ENCODE peak calls at places on chromosomes 13 and 19, in four cellular contexts. One of them, this sample, is unnamed. For H3K36me3, the result is how much of the 10 kb centered on the place peaks cover.

GRCh38 chr13:29939158-29939557 is 88.7 kb upstream of the UBL3 start:
- DNase-seq in ovary: no peak
- DNase-seq in PC-3: no peak
- DNase-seq in CD8-positive, alpha-beta T cell: no peak
- DNase-seq in this sample: peak

GRCh38 chr13:113920173-113920572 is 53.7 kb downstream of the C13orf46 start:
- DNase-seq in ovary: no peak
- DNase-seq in PC-3: no peak
- DNase-seq in CD8-positive, alpha-beta T cell: no peak
- DNase-seq in this sample: no peak

GRCh38 chr19:33156354-33156753 is 24.4 kb downstream of the WDR88 start:
- DNase-seq in ovary: no peak
- DNase-seq in PC-3: peak
- DNase-seq in CD8-positive, alpha-beta T cell: no peak
- DNase-seq in this sample: no peak

GRCh38 chr13:88736026-88736425 is 1064.9 kb downstream of the SLITRK5 start:
- DNase-seq in ovary: no peak
- DNase-seq in PC-3: peak
- DNase-seq in CD8-positive, alpha-beta T cell: no peak
- DNase-seq in this sample: no peak

GRCh38 chr19:10521461-10522216 is 4.4 kb upstream of the S1PR5 start:
- DNase-seq in ovary: no peak
- DNase-seq in PC-3: no peak
- DNase-seq in CD8-positive, alpha-beta T cell: no peak
- DNase-seq in this sample: no peak

GRCh38 chr19:40685563-40685962 is 4.9 kb downstream of the NUMBL start:
- DNase-seq in ovary: no peak
- DNase-seq in PC-3: no peak
- DNase-seq in CD8-positive, alpha-beta T cell: no peak
- DNase-seq in this sample: no peak

GRCh38 chr19:44803442-44804428 is 5.2 kb upstream of the BCAM start:
- DNase-seq in ovary: no peak
- DNase-seq in PC-3: no peak
- DNase-seq in CD8-positive, alpha-beta T cell: no peak
- DNase-seq in this sample: no peak

GRCh38 chr19:51784922-51785690 is 9.9 kb upstream of the FPR3 start:
- DNase-seq in ovary: no peak
- DNase-seq in PC-3: peak
- DNase-seq in CD8-positive, alpha-beta T cell: no peak
- DNase-seq in this sample: no peak

GRCh38 chr19:46607441-46607841 is 6.3 kb downstream of the CALM3 start:
- DNase-seq in ovary: no peak
- DNase-seq in PC-3: no peak
- DNase-seq in CD8-positive, alpha-beta T cell: no peak
- DNase-seq in this sample: peak

GRCh38 chr19:10544242-10544752 is 593 bp downstream of the ATG4D start:
- DNase-seq in ovary: peak
- DNase-seq in PC-3: no peak
- DNase-seq in CD8-positive, alpha-beta T cell: no peak
- DNase-seq in this sample: peak

GRCh38 chr19:41877916-41878905 is 1.1 kb downstream of the CD79A start:
- DNase-seq in ovary: no peak
- DNase-seq in PC-3: no peak
- DNase-seq in CD8-positive, alpha-beta T cell: no peak
- DNase-seq in this sample: peak

GRCh38 chr13:29496241-29496712 is 99.2 kb downstream of the SLC7A1 start:
- DNase-seq in ovary: no peak
- DNase-seq in PC-3: peak
- DNase-seq in CD8-positive, alpha-beta T cell: no peak
- DNase-seq in this sample: no peak

GRCh38 chr19:50344661-50345318 is 15.6 kb upstream of the KCNC3 start:
- DNase-seq in ovary: no peak
- DNase-seq in PC-3: no peak
- DNase-seq in CD8-positive, alpha-beta T cell: no peak
- DNase-seq in this sample: no peak

GRCh38 chr19:43662487-43662886 is 7.5 kb downstream of the PLAUR start:
- DNase-seq in ovary: no peak
- DNase-seq in PC-3: peak
- DNase-seq in CD8-positive, alpha-beta T cell: no peak
- DNase-seq in this sample: peak

GRCh38 chr19:50001158-50001557 is 24.0 kb downstream of the VRK3 start:
- DNase-seq in ovary: no peak
- DNase-seq in PC-3: no peak
- DNase-seq in CD8-positive, alpha-beta T cell: no peak
- DNase-seq in this sample: no peak

GRCh38 chr13:80338781-80339577 is 1.9 kb downstream of the SPRY2 start:
- DNase-seq in ovary: peak
- DNase-seq in PC-3: peak
- DNase-seq in CD8-positive, alpha-beta T cell: no peak
- DNase-seq in this sample: peak

GRCh38 chr19:14091086-14091884 is 734 bp upstream of the SAMD1 start:
- DNase-seq in ovary: no peak
- DNase-seq in PC-3: peak
- DNase-seq in CD8-positive, alpha-beta T cell: no peak
- DNase-seq in this sample: peak

DNA sequence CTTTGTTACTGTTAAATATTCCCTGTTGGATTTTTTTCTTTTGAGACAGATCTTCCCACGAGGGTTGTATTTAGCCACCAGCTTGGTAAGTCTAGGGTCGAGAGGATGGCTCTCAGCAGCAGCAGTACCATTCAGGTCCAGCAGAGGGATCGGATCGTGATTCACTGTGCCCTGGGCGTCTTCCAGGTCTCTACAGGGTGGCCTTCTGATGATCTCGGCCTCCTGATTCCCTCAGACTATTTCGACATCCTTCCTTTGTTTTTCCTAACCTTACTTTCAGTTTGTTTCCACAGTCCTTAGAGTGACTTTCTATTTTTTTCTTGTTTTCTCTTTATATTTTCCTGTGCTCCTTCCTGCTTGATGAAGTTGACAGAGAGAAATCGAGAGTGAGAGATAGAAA is 1436.9 kb downstream of the UQCRFS1 start:
- DNase-seq in ovary: no peak
- DNase-seq in PC-3: peak
- DNase-seq in CD8-positive, alpha-beta T cell: no peak
- DNase-seq in this sample: no peak
- H3K36me3 ChIP-seq in ovary: under half
- H3K36me3 ChIP-seq in PC-3: under half
- H3K36me3 ChIP-seq in CD8-positive, alpha-beta T cell: under half
- H3K36me3 ChIP-seq in this sample: under half

GRCh38 chr13:112870062-112870352 is 99.0 kb upstream of the MCF2L start:
- DNase-seq in ovary: no peak
- DNase-seq in PC-3: no peak
- DNase-seq in CD8-positive, alpha-beta T cell: no peak
- DNase-seq in this sample: no peak

GRCh38 chr13:112870737-112871287 is 98.2 kb upstream of the MCF2L start:
- DNase-seq in ovary: no peak
- DNase-seq in PC-3: no peak
- DNase-seq in CD8-positive, alpha-beta T cell: no peak
- DNase-seq in this sample: no peak

GRCh38 chr13:112867301-112867711 is 101.7 kb upstream of the MCF2L start:
- DNase-seq in ovary: no peak
- DNase-seq in PC-3: no peak
- DNase-seq in CD8-positive, alpha-beta T cell: no peak
- DNase-seq in this sample: no peak

GRCh38 chr13:112868308-112868707 is 100.7 kb upstream of the MCF2L start:
- DNase-seq in ovary: no peak
- DNase-seq in PC-3: no peak
- DNase-seq in CD8-positive, alpha-beta T cell: no peak
- DNase-seq in this sample: no peak

GRCh38 chr13:112869202-112870061 is 99.6 kb upstream of the MCF2L start:
- DNase-seq in ovary: no peak
- DNase-seq in PC-3: no peak
- DNase-seq in CD8-positive, alpha-beta T cell: no peak
- DNase-seq in this sample: no peak
- H3K36me3 ChIP-seq in ovary: under half
- H3K36me3 ChIP-seq in PC-3: under half
- H3K36me3 ChIP-seq in CD8-positive, alpha-beta T cell: under half
- H3K36me3 ChIP-seq in this sample: under half

DNA sequence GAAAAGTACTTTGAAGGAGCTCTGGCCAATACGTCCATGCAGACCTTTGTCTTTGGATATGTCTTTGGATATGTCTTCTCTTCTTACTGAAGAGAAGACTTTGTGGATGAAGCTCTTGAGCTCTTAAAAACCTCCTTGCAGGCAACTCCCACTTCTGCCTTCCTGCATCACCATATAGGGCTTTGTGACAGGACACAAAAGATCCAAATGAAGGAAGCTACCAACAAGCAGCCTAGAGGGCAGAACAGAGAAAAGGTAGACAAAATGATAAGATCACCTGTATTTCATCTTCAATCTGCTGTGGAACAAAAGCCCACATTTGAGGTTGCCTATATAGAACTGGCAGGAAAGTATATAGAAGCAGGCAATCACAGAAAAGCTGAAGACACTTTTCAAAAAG is 42.6 kb downstream of the N4BP2L1 start:
- DNase-seq in ovary: no peak
- DNase-seq in PC-3: no peak
- DNase-seq in CD8-positive, alpha-beta T cell: no peak
- DNase-seq in this sample: no peak
- H3K36me3 ChIP-seq in ovary: under half
- H3K36me3 ChIP-seq in PC-3: under half
- H3K36me3 ChIP-seq in CD8-positive, alpha-beta T cell: under half
- H3K36me3 ChIP-seq in this sample: under half

GRCh38 chr13:19763618-19764017 is 19.1 kb downstream of the PSPC1 start:
- DNase-seq in ovary: no peak
- DNase-seq in PC-3: no peak
- DNase-seq in CD8-positive, alpha-beta T cell: no peak
- DNase-seq in this sample: no peak
- H3K36me3 ChIP-seq in ovary: under half
- H3K36me3 ChIP-seq in PC-3: half or more
- H3K36me3 ChIP-seq in CD8-positive, alpha-beta T cell: under half
- H3K36me3 ChIP-seq in this sample: under half

DNA sequence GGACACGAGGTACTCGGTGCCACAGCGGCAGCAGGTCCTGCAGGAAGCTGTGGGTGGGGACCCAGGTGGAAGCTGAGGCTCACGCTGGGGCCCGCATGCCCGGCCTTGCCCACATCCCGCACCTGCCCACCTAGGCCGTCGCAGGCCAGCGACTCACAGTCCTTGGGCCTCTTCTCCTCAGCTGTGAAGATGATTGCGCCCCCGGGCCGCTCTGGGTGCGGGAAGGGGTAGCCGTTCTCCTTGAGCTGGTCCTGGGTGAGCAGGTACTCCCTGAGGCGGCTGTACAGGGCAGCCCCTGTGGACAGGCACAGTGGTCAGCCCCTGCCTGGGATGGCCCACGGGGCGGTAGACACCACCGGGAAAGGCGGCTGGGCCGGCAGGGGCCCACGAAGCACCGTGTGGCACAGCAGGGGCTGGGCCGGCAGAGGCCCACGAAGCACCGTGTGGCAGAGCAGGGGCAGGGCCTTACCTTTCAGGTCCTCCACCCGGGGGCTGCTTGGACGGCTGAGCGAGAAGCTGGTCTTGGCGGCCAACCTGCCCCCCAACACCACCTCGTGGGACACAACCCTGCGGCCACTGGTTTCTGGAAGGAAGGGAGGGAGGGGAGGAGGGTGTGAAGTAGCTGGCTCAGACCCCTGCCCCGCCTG is 6.6 kb upstream of the ATP8B3 start:
- DNase-seq in ovary: no peak
- DNase-seq in PC-3: no peak
- DNase-seq in CD8-positive, alpha-beta T cell: no peak
- DNase-seq in this sample: no peak
- H3K36me3 ChIP-seq in ovary: under half
- H3K36me3 ChIP-seq in PC-3: under half
- H3K36me3 ChIP-seq in CD8-positive, alpha-beta T cell: under half
- H3K36me3 ChIP-seq in this sample: under half

GRCh38 chr19:39177110-39177699 is 19.6 kb upstream of the NCCRP1 start:
- DNase-seq in ovary: peak
- DNase-seq in PC-3: no peak
- DNase-seq in CD8-positive, alpha-beta T cell: no peak
- DNase-seq in this sample: no peak

GRCh38 chr19:39178296-39179006 is 18.3 kb upstream of the NCCRP1 start:
- DNase-seq in ovary: peak
- DNase-seq in PC-3: no peak
- DNase-seq in CD8-positive, alpha-beta T cell: no peak
- DNase-seq in this sample: no peak

GRCh38 chr19:39179754-39180153 is 17.0 kb upstream of the NCCRP1 start:
- DNase-seq in ovary: no peak
- DNase-seq in PC-3: no peak
- DNase-seq in CD8-positive, alpha-beta T cell: no peak
- DNase-seq in this sample: no peak

GRCh38 chr19:39175564-39175963 is 21.2 kb upstream of the NCCRP1 start:
- DNase-seq in ovary: no peak
- DNase-seq in PC-3: no peak
- DNase-seq in CD8-positive, alpha-beta T cell: no peak
- DNase-seq in this sample: no peak

GRCh38 chr19:39177736-39178135 is 19.0 kb upstream of the NCCRP1 start:
- DNase-seq in ovary: no peak
- DNase-seq in PC-3: no peak
- DNase-seq in CD8-positive, alpha-beta T cell: no peak
- DNase-seq in this sample: no peak
- H3K36me3 ChIP-seq in ovary: under half
- H3K36me3 ChIP-seq in PC-3: under half
- H3K36me3 ChIP-seq in CD8-positive, alpha-beta T cell: under half
- H3K36me3 ChIP-seq in this sample: under half

GRCh38 chr13:38361551-38362262 is 12.1 kb downstream of the UFM1 start:
- DNase-seq in ovary: no peak
- DNase-seq in PC-3: no peak
- DNase-seq in CD8-positive, alpha-beta T cell: no peak
- DNase-seq in this sample: no peak

GRCh38 chr13:38363219-38363618 is 13.6 kb downstream of the UFM1 start:
- DNase-seq in ovary: no peak
- DNase-seq in PC-3: no peak
- DNase-seq in CD8-positive, alpha-beta T cell: no peak
- DNase-seq in this sample: no peak

GRCh38 chr13:38355595-38356120 is 6.0 kb downstream of the UFM1 start:
- DNase-seq in ovary: no peak
- DNase-seq in PC-3: no peak
- DNase-seq in CD8-positive, alpha-beta T cell: no peak
- DNase-seq in this sample: no peak

GRCh38 chr13:38358703-38359102 is 9.1 kb downstream of the UFM1 start:
- DNase-seq in ovary: no peak
- DNase-seq in PC-3: no peak
- DNase-seq in CD8-positive, alpha-beta T cell: no peak
- DNase-seq in this sample: no peak
- H3K36me3 ChIP-seq in ovary: under half
- H3K36me3 ChIP-seq in PC-3: under half
- H3K36me3 ChIP-seq in CD8-positive, alpha-beta T cell: under half
- H3K36me3 ChIP-seq in this sample: under half